ENCODE peak calls at places on chromosome 19, in five cellular contexts. Z, C, W, D and M are unnamed samples.

GRCh38 chr19:7993560-7993959 is 11.9 kb downstream of the ELAVL1 start:
- DNase-seq in C (no peak), D (no peak), Z (no peak), W (no peak), M (no peak)

GRCh38 chr19:51552608-51552995 is 18.5 kb upstream of the ZNF175 start:
- DNase-seq in W (no peak), C (no peak), Z (no peak), D (no peak), M (no peak)

GRCh38 chr19:51325161-51325979 is 13.9 kb downstream of the IGLON5 start:
- DNase-seq in C (no peak), W (no peak), Z (no peak), D (no peak), M (no peak)

GRCh38 chr19:56974554-56975207 is 134.2 kb upstream of the PEG3 start:
- DNase-seq in Z (no peak), D (no peak), C (no peak), W (no peak), M (no peak)

GRCh38 chr19:6528544-6529121 is 2.2 kb upstream of the TNFSF9 start:
- DNase-seq in C (peak), W (no peak), Z (peak), D (no peak), M (no peak)

GRCh38 chr19:15464394-15465385 is at the start of gene RASAL3:
- DNase-seq in C (no peak), W (no peak), Z (peak), D (no peak), M (no peak)

GRCh38 chr19:1766800-1767352 is 13.6 kb downstream of the ONECUT3 start:
- DNase-seq in D (no peak), Z (no peak), C (no peak), W (no peak), M (no peak)

GRCh38 chr19:6572217-6572616 is 18.7 kb downstream of the CD70 start:
- DNase-seq in D (no peak), W (no peak), Z (peak), C (no peak), M (no peak)

GRCh38 chr19:17055636-17056035 is 19.6 kb downstream of the HAUS8 start:
- DNase-seq in W (no peak), D (no peak), C (no peak), Z (no peak), M (no peak)

GRCh38 chr19:50358483-50359431 is 6.7 kb downstream of the NAPSA start:
- DNase-seq in Z (peak), D (peak), C (peak), W (no peak), M (peak)

GRCh38 chr19:50046649-50047503 is 21.1 kb downstream of the ZNF473 start:
- DNase-seq in D (no peak), Z (peak), C (peak), W (no peak), M (peak)

GRCh38 chr19:35843676-35844481 is 8.4 kb downstream of the NPHS1 start:
- DNase-seq in C (no peak), W (no peak), Z (peak), D (no peak), M (peak)

GRCh38 chr19:16822648-16823047 is 6.5 kb upstream of the SIN3B start:
- DNase-seq in Z (no peak), C (no peak), D (no peak), W (no peak), M (no peak)

GRCh38 chr19:18645035-18645511 is 8.2 kb downstream of the KLHL26 start:
- DNase-seq in Z (no peak), W (no peak), C (no peak), D (peak), M (no peak)

GRCh38 chr19:27745978-27746542 is 1466.9 kb downstream of the UQCRFS1 start:
- DNase-seq in C (no peak), D (no peak), W (no peak), Z (no peak), M (peak)

GRCh38 chr19:30062331-30063183 is 120.5 kb downstream of the URI1 start:
- DNase-seq in D (no peak), C (no peak), W (no peak), Z (no peak), M (no peak)

GRCh38 chr19:10402441-10403038 is 802 bp downstream of the CDC37 start:
- DNase-seq in Z (peak), W (no peak), D (peak), C (peak), M (no peak)

GRCh38 chr19:58400638-58400915 is 5.1 kb downstream of the RNF225 start:
- DNase-seq in W (no peak), Z (no peak), C (no peak), D (no peak), M (no peak)

GRCh38 chr19:2244486-2244885 is 4.6 kb upstream of the AMH start:
- DNase-seq in W (no peak), C (no peak), D (no peak), Z (no peak), M (no peak)

GRCh38 chr19:29724102-29724641 is 9.1 kb upstream of the C19orf12 start:
- DNase-seq in C (no peak), W (no peak), D (peak), Z (no peak), M (no peak)

GRCh38 chr19:18776288-18776594 is 14.9 kb downstream of the COMP start:
- DNase-seq in C (no peak), D (peak), W (no peak), Z (no peak), M (no peak)

GRCh38 chr19:16435238-16435911 is 36.4 kb downstream of the EPS15L1 start:
- DNase-seq in D (peak), W (no peak), Z (peak), C (peak), M (no peak)

GRCh38 chr19:7307590-7308218 is 13.5 kb upstream of the INSR start:
- DNase-seq in D (no peak), Z (peak), W (no peak), C (no peak), M (no peak)

GRCh38 chr19:10074153-10074552 is 12.0 kb upstream of the SHFL start:
- DNase-seq in W (no peak), Z (no peak), D (no peak), C (no peak), M (no peak)

GRCh38 chr19:1410789-1411188 is 3.4 kb downstream of the DAZAP1 start:
- DNase-seq in D (no peak), C (no peak), W (no peak), Z (no peak), M (no peak)

DNA sequence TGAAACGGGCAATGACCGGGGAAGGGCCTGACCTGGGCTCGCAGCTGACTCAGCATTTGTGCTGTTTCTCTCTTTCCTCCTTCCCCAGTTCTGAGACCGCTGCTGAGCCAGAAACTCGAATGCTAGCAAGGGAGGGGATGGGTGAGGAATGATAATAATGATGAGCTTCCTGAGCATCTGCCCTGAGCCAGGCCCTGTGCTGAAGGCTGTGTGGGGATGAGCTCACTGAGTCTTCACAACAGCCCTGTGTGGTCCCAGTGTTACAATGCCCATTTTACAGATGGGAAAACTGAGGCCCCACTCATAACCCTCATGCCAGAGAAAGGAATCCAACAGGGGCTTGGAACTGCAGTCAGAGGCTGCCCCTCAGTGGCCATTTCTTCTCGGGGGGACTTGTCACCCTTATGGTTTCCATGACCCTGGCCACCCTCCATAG is 8.1 kb downstream of the SULT2B1 start:
- DNase-seq in Z (no peak), D (no peak), C (no peak), W (no peak), M (no peak)
- TF ChIP-seq CTCF in Z (no peak), D (no peak), C (no peak), W (no peak), M (no peak)

DNA sequence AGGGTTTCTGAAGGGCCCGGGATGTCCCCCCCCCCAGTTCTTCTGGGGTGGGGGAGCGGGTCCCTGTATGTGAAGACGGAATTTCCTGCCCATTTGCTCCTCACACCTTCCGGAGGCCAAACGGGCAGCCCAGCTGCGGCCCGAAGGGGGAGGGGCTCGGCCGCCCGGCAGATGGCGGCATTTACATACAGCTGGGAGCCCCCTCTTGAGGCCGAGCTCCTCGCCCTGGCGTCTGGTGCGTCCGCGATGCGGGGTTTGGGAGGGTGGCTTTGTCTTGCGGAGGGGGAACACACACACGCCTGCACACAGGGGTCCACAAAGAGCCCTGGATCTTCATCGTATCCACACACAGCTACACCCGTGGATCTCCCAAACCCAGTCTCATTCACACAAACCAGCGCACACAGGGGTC is 891 bp upstream of the DLL3 start:
- DNase-seq in D (peak), C (no peak), Z (peak), W (peak), M (no peak)
- TF ChIP-seq CTCF in D (peak), C (peak), Z (no peak), W (peak), M (no peak)

DNA sequence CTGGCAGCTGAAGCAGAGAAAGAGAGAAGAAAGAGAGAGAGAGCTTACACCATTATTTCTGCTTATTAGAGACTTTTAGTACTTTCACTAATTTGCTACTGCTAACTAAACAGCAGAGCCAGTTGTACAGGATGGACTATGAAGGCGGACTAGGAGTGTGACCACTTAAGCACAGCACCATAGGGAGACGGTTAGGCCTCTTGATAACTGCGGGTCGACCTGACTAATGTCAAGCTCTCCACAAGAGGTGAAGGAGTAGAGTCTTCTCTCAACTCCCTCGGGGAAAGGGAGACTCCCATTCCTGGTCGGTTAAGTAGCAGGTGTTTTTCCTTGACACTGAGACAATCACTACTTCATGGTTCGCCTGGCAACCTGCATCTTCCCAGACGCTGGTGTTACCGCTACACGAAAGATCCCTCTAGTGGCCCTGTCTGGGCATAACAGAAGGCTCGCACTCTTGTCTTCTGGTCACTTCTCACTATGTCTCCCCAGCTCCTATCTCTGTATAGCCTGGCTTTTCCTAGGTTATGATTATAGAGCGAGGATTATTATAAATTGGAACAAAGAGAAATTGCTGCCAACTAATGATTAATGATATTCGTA is 5.3 kb upstream of the PSG7 start:
- DNase-seq in W (no peak), C (no peak), D (no peak), Z (peak), M (no peak)
- TF ChIP-seq CTCF in W (no peak), C (no peak), D (peak), Z (no peak), M (no peak)

GRCh38 chr19:13861392-13861713 is 15.6 kb upstream of the NANOS3 start:
- DNase-seq in W (no peak), D (no peak), Z (no peak), C (no peak), M (no peak)

GRCh38 chr19:13856530-13856929 is 20.4 kb upstream of the NANOS3 start:
- DNase-seq in W (no peak), C (no peak), Z (peak), D (no peak), M (no peak)

GRCh38 chr19:13860679-13861391 is 16.1 kb upstream of the NANOS3 start:
- DNase-seq in C (no peak), D (no peak), W (no peak), Z (no peak), M (no peak)

GRCh38 chr19:13861714-13862531 is 15.0 kb upstream of the NANOS3 start:
- DNase-seq in C (peak), Z (peak), W (peak), D (peak), M (peak)

DNA sequence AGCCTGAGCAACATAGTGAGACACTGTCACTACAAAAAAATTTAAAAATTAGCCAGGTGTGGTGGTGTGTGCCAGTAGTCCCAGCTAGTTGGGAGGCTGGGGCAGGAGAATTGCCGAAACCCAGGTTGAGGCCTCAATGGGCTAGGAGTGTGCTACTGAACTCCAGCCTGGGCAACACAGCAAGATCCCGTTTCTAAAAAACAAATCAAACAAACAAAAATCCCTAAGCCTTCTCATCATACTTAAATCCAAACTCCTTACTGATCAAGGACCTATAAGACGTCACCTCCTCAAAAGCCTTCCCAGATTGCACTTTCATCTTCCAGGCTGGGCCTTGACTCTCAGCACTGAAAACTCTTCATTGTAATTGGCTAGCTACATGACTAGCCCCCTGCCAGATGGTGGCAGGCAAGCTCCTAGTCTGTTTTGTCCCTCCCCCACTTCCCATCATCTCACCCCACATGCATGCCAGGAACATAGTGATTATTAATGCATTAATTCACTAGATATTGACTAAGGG is 17.5 kb upstream of the NANOS3 start:
- DNase-seq in D (peak), C (no peak), Z (no peak), W (no peak), M (no peak)
- TF ChIP-seq CTCF in D (no peak), C (no peak), Z (no peak), W (no peak), M (no peak)

GRCh38 chr19:40601061-40601973 is at the start of gene LTBP4:
- DNase-seq in D (peak), W (no peak), C (peak), Z (peak), M (no peak)

GRCh38 chr19:40598121-40598917 is 2.9 kb upstream of the LTBP4 start:
- DNase-seq in C (peak), W (peak), D (peak), Z (peak), M (peak)

GRCh38 chr19:40598918-40599307 is 2.3 kb upstream of the LTBP4 start:
- DNase-seq in Z (no peak), C (no peak), W (no peak), D (no peak), M (no peak)

GRCh38 chr19:40600086-40600917 is 867 bp upstream of the LTBP4 start:
- DNase-seq in W (no peak), D (no peak), Z (peak), C (peak), M (no peak)

GRCh38 chr19:40599331-40600085 is 1.7 kb upstream of the LTBP4 start:
- DNase-seq in D (no peak), C (no peak), Z (peak), W (no peak), M (no peak)
- TF ChIP-seq CTCF in D (no peak), C (no peak), Z (no peak), W (no peak), M (no peak)

DNA sequence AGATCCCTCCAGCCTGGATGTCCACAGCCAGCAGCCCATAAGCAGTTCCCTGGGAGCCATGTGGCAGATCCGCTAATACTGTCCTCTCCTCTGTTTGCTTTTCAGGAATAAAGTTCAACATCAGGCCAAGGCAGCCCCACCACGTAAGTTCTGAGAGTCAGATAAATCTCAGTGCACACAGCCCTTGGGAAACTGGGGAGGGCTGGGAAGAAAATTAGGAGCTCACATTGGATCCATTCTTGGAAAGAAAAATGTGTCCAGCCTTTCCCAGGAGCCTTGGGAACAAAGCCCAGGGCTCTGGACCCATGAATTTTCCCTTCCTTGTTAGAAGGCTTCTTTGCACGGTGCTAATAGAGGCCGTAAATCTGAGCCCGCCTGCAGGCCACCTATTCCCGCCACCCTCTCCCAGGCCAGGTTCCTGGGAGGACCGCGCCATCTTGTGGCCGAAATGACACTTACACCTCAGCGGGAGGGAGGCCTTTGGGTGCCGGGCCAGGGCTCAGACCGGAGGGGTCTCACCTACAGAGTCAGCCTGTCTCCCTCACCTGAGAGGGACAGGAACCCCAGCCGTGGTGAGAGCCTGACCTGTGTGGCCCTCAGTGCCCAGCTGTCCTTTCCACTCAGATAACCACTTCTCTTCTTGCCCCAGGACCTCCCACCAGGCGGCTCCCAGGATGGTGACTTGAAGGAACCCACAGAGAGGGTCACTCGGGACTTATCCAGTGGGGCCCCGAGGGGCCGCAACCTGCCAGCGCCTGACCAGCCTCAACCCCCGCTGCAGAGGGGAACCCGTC is 25.2 kb upstream of the KCTD15 start:
- DNase-seq in C (peak), W (peak), Z (peak), D (peak), M (peak)
- TF ChIP-seq CTCF in C (peak), W (peak), Z (peak), D (peak), M (peak)

DNA sequence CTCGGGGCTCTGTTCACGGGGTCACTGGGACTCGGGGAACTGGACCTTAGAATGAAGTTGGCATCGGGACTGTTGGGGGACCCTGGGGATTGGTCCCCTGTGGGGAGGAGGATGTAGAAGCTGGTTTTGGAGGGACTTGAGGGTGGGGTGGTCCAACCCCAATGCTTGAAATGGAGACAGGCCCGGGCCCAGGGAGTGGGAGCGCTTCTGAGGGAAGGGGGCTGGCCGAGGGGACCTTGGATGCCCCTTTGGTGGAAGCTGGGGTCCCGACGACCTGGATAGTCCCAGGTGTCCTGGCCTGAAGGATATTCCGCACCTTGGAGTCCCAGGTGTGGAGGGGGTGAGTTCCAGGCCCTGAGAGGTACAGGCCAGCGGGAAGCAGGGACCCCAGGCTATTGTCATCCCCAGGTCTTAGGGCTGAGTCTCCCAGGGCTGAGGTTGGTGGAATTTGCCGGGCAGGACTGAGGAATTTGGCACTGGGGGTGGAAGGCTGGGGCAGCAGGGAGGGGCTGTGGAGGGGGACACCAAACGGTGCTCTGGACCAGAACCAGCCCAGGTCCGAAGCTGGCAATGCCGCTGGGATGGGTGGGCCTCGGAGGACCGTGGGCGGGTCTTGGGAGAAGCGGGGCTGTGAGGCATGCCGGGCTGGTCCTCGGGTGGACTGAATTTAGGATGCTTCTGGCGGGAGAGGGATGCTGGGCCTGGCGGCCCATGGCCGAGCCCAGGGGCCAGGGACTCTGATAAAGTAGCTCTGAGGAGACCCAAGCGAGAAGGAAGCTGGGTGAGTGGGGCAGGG is 1.8 kb downstream of the HDGFL2 start:
- DNase-seq in C (no peak), Z (no peak), D (peak), W (no peak), M (no peak)
- TF ChIP-seq CTCF in C (no peak), Z (no peak), D (no peak), W (no peak), M (no peak)

DNA sequence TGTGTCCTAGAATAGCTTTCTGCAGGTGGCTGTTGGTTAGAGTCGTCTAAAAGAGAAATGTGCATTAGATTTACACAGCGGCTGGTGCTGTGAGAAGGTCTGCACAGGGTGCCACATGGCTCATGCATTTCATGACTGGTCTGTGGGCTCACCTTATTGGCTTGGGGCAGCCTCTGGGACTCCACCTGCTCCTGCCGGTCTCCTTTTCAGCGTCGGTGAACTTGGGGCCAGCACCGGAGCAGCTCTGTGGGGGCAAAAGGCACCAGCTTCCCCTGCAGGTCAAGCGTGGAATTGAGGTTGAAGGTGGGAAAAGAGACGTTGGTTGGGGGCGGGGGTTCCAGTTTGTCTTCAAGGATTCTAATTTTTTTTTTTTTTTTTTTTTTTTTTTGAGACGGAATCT is 3.1 kb upstream of the PNMA8C start:
- DNase-seq in W (no peak), C (no peak), D (no peak), Z (no peak), M (no peak)
- TF ChIP-seq CTCF in W (peak), C (no peak), D (no peak), Z (no peak), M (no peak)